ENCODE peak calls at places on chromosomes 11 and 22, in seven cellular contexts. One of them, this sample, is unnamed.

GRCh38 chr11:96132437-96132836 is 208.5 kb upstream of the MTMR2 start:
- DNase-seq in NCI-H1092 treated with DMSO at 0.1 percent for 48 hours: no peak
- DNase-seq in H9: no peak
- DNase-seq in stimulated activated CD4-positive, alpha-beta T cell treated with anti-CD3 and anti-CD28 coated beads, Interleukin-1b, Interleukin-23, amount 100 ng/mL, for 1 hour: no peak
- DNase-seq in right cardiac atrium: no peak
- DNase-seq in IMR-90: peak; percentile 46
- DNase-seq in NCI-H1694: no peak
- DNase-seq in this sample: no peak

GRCh38 chr11:77779935-77780334 is 40.6 kb downstream of the RSF1 start:
- DNase-seq in NCI-H1092 treated with DMSO at 0.1 percent for 48 hours: no peak
- DNase-seq in H9: no peak
- DNase-seq in stimulated activated CD4-positive, alpha-beta T cell treated with anti-CD3 and anti-CD28 coated beads, Interleukin-1b, Interleukin-23, amount 100 ng/mL, for 1 hour: no peak
- DNase-seq in right cardiac atrium: no peak
- DNase-seq in IMR-90: peak; percentile 54
- DNase-seq in NCI-H1694: no peak
- DNase-seq in this sample: no peak

GRCh38 chr11:108009497-108010360 is 1.0 kb downstream of the CUL5 start:
- DNase-seq in NCI-H1092 treated with DMSO at 0.1 percent for 48 hours: no peak
- DNase-seq in H9: no peak
- DNase-seq in stimulated activated CD4-positive, alpha-beta T cell treated with anti-CD3 and anti-CD28 coated beads, Interleukin-1b, Interleukin-23, amount 100 ng/mL, for 1 hour: no peak
- DNase-seq in right cardiac atrium: no peak
- DNase-seq in IMR-90: no peak
- DNase-seq in NCI-H1694: no peak
- DNase-seq in this sample: no peak

GRCh38 chr11:92224394-92225205 is at the start of gene FAT3:
- DNase-seq in NCI-H1092 treated with DMSO at 0.1 percent for 48 hours: peak; percentile 77
- DNase-seq in H9: peak; percentile 67
- DNase-seq in stimulated activated CD4-positive, alpha-beta T cell treated with anti-CD3 and anti-CD28 coated beads, Interleukin-1b, Interleukin-23, amount 100 ng/mL, for 1 hour: no peak
- DNase-seq in right cardiac atrium: peak; percentile 56
- DNase-seq in IMR-90: peak; percentile 41
- DNase-seq in NCI-H1694: no peak
- DNase-seq in this sample: peak; percentile 85

GRCh38 chr22:30250713-30251267 is 4.2 kb upstream of the LIF start:
- DNase-seq in NCI-H1092 treated with DMSO at 0.1 percent for 48 hours: no peak
- DNase-seq in H9: no peak
- DNase-seq in stimulated activated CD4-positive, alpha-beta T cell treated with anti-CD3 and anti-CD28 coated beads, Interleukin-1b, Interleukin-23, amount 100 ng/mL, for 1 hour: no peak
- DNase-seq in right cardiac atrium: no peak
- DNase-seq in IMR-90: peak; percentile 86
- DNase-seq in NCI-H1694: no peak
- DNase-seq in this sample: no peak

GRCh38 chr11:45860348-45860747 is 13.1 kb downstream of the CRY2 start:
- DNase-seq in NCI-H1092 treated with DMSO at 0.1 percent for 48 hours: no peak
- DNase-seq in H9: no peak
- DNase-seq in stimulated activated CD4-positive, alpha-beta T cell treated with anti-CD3 and anti-CD28 coated beads, Interleukin-1b, Interleukin-23, amount 100 ng/mL, for 1 hour: no peak
- DNase-seq in right cardiac atrium: no peak
- DNase-seq in IMR-90: no peak
- DNase-seq in NCI-H1694: no peak
- DNase-seq in this sample: no peak

GRCh38 chr11:128796275-128796674 is 70.8 kb downstream of the KCNJ1 start:
- DNase-seq in NCI-H1092 treated with DMSO at 0.1 percent for 48 hours: no peak
- DNase-seq in H9: no peak
- DNase-seq in stimulated activated CD4-positive, alpha-beta T cell treated with anti-CD3 and anti-CD28 coated beads, Interleukin-1b, Interleukin-23, amount 100 ng/mL, for 1 hour: no peak
- DNase-seq in right cardiac atrium: no peak
- DNase-seq in IMR-90: peak; percentile 79
- DNase-seq in NCI-H1694: no peak
- DNase-seq in this sample: no peak

GRCh38 chr11:4891996-4892640 is 10.4 kb downstream of the OR51T1 start:
- DNase-seq in NCI-H1092 treated with DMSO at 0.1 percent for 48 hours: no peak
- DNase-seq in H9: no peak
- DNase-seq in stimulated activated CD4-positive, alpha-beta T cell treated with anti-CD3 and anti-CD28 coated beads, Interleukin-1b, Interleukin-23, amount 100 ng/mL, for 1 hour: no peak
- DNase-seq in right cardiac atrium: no peak
- DNase-seq in IMR-90: peak; percentile 93
- DNase-seq in NCI-H1694: no peak
- DNase-seq in this sample: no peak

GRCh38 chr22:41963453-41964105 is 5.7 kb upstream of the SEPTIN3 start:
- DNase-seq in NCI-H1092 treated with DMSO at 0.1 percent for 48 hours: no peak
- DNase-seq in H9: no peak
- DNase-seq in stimulated activated CD4-positive, alpha-beta T cell treated with anti-CD3 and anti-CD28 coated beads, Interleukin-1b, Interleukin-23, amount 100 ng/mL, for 1 hour: no peak
- DNase-seq in right cardiac atrium: no peak
- DNase-seq in IMR-90: peak; percentile 43
- DNase-seq in NCI-H1694: no peak
- DNase-seq in this sample: peak; percentile 58

GRCh38 chr22:37098976-37099577 is 10.4 kb downstream of the TMPRSS6 start:
- DNase-seq in NCI-H1092 treated with DMSO at 0.1 percent for 48 hours: peak; percentile 42
- DNase-seq in H9: peak; percentile 62
- DNase-seq in stimulated activated CD4-positive, alpha-beta T cell treated with anti-CD3 and anti-CD28 coated beads, Interleukin-1b, Interleukin-23, amount 100 ng/mL, for 1 hour: no peak
- DNase-seq in right cardiac atrium: no peak
- DNase-seq in IMR-90: no peak
- DNase-seq in NCI-H1694: no peak
- DNase-seq in this sample: no peak

GRCh38 chr11:126655807-126656128 is 300.3 kb downstream of the ST3GAL4 start:
- DNase-seq in NCI-H1092 treated with DMSO at 0.1 percent for 48 hours: no peak
- DNase-seq in H9: no peak
- DNase-seq in stimulated activated CD4-positive, alpha-beta T cell treated with anti-CD3 and anti-CD28 coated beads, Interleukin-1b, Interleukin-23, amount 100 ng/mL, for 1 hour: no peak
- DNase-seq in right cardiac atrium: no peak
- DNase-seq in IMR-90: peak; percentile 41
- DNase-seq in NCI-H1694: no peak
- DNase-seq in this sample: no peak

GRCh38 chr22:49181431-49181830 is 646.2 kb downstream of the BRD1 start:
- DNase-seq in NCI-H1092 treated with DMSO at 0.1 percent for 48 hours: no peak
- DNase-seq in H9: no peak
- DNase-seq in stimulated activated CD4-positive, alpha-beta T cell treated with anti-CD3 and anti-CD28 coated beads, Interleukin-1b, Interleukin-23, amount 100 ng/mL, for 1 hour: no peak
- DNase-seq in right cardiac atrium: no peak
- DNase-seq in IMR-90: no peak
- DNase-seq in NCI-H1694: no peak
- DNase-seq in this sample: no peak

GRCh38 chr11:116928102-116928777 is 90.8 kb upstream of the APOA1 start:
- DNase-seq in NCI-H1092 treated with DMSO at 0.1 percent for 48 hours: no peak
- DNase-seq in H9: no peak
- DNase-seq in stimulated activated CD4-positive, alpha-beta T cell treated with anti-CD3 and anti-CD28 coated beads, Interleukin-1b, Interleukin-23, amount 100 ng/mL, for 1 hour: no peak
- DNase-seq in right cardiac atrium: no peak
- DNase-seq in IMR-90: no peak
- DNase-seq in NCI-H1694: no peak
- DNase-seq in this sample: no peak

GRCh38 chr22:17777005-17777716 is 2.9 kb upstream of the BID start:
- DNase-seq in NCI-H1092 treated with DMSO at 0.1 percent for 48 hours: no peak
- DNase-seq in H9: no peak
- DNase-seq in stimulated activated CD4-positive, alpha-beta T cell treated with anti-CD3 and anti-CD28 coated beads, Interleukin-1b, Interleukin-23, amount 100 ng/mL, for 1 hour: no peak
- DNase-seq in right cardiac atrium: peak; percentile 73
- DNase-seq in IMR-90: no peak
- DNase-seq in NCI-H1694: no peak
- DNase-seq in this sample: no peak

GRCh38 chr11:63613517-63614135 is 607 bp downstream of the PLAAT3 start:
- DNase-seq in NCI-H1092 treated with DMSO at 0.1 percent for 48 hours: peak; percentile 27
- DNase-seq in H9: peak; percentile 85
- DNase-seq in stimulated activated CD4-positive, alpha-beta T cell treated with anti-CD3 and anti-CD28 coated beads, Interleukin-1b, Interleukin-23, amount 100 ng/mL, for 1 hour: no peak
- DNase-seq in right cardiac atrium: peak; percentile 83
- DNase-seq in IMR-90: no peak
- DNase-seq in NCI-H1694: no peak
- DNase-seq in this sample: peak; percentile 67

GRCh38 chr11:5933116-5933515 is 8.9 kb upstream of the OR56A3 start:
- DNase-seq in NCI-H1092 treated with DMSO at 0.1 percent for 48 hours: no peak
- DNase-seq in H9: no peak
- DNase-seq in stimulated activated CD4-positive, alpha-beta T cell treated with anti-CD3 and anti-CD28 coated beads, Interleukin-1b, Interleukin-23, amount 100 ng/mL, for 1 hour: no peak
- DNase-seq in right cardiac atrium: no peak
- DNase-seq in IMR-90: no peak
- DNase-seq in NCI-H1694: no peak
- DNase-seq in this sample: no peak

GRCh38 chr11:119482561-119483001 is 59.6 kb upstream of the THY1 start:
- DNase-seq in NCI-H1092 treated with DMSO at 0.1 percent for 48 hours: no peak
- DNase-seq in H9: peak; percentile 23
- DNase-seq in stimulated activated CD4-positive, alpha-beta T cell treated with anti-CD3 and anti-CD28 coated beads, Interleukin-1b, Interleukin-23, amount 100 ng/mL, for 1 hour: no peak
- DNase-seq in right cardiac atrium: no peak
- DNase-seq in IMR-90: no peak
- DNase-seq in NCI-H1694: no peak
- DNase-seq in this sample: peak; percentile 39

GRCh38 chr11:122706689-122707088 is 51.2 kb downstream of the UBASH3B start:
- DNase-seq in NCI-H1092 treated with DMSO at 0.1 percent for 48 hours: no peak
- DNase-seq in H9: no peak
- DNase-seq in stimulated activated CD4-positive, alpha-beta T cell treated with anti-CD3 and anti-CD28 coated beads, Interleukin-1b, Interleukin-23, amount 100 ng/mL, for 1 hour: no peak
- DNase-seq in right cardiac atrium: no peak
- DNase-seq in IMR-90: peak; percentile 87
- DNase-seq in NCI-H1694: no peak
- DNase-seq in this sample: no peak

GRCh38 chr11:118908931-118909618 is 16.7 kb downstream of the BCL9L start:
- DNase-seq in NCI-H1092 treated with DMSO at 0.1 percent for 48 hours: peak; percentile 67
- DNase-seq in H9: peak; percentile 79
- DNase-seq in stimulated activated CD4-positive, alpha-beta T cell treated with anti-CD3 and anti-CD28 coated beads, Interleukin-1b, Interleukin-23, amount 100 ng/mL, for 1 hour: no peak
- DNase-seq in right cardiac atrium: peak; percentile 93
- DNase-seq in IMR-90: peak; percentile 92
- DNase-seq in NCI-H1694: peak; percentile 70
- DNase-seq in this sample: peak; percentile 85

GRCh38 chr11:66124564-66124963 is 54.5 kb downstream of the PACS1 start:
- DNase-seq in NCI-H1092 treated with DMSO at 0.1 percent for 48 hours: no peak
- DNase-seq in H9: no peak
- DNase-seq in stimulated activated CD4-positive, alpha-beta T cell treated with anti-CD3 and anti-CD28 coated beads, Interleukin-1b, Interleukin-23, amount 100 ng/mL, for 1 hour: no peak
- DNase-seq in right cardiac atrium: no peak
- DNase-seq in IMR-90: peak; percentile 83
- DNase-seq in NCI-H1694: no peak
- DNase-seq in this sample: no peak

GRCh38 chr11:65672180-65672860 is 9.6 kb upstream of the RELA start:
- DNase-seq in NCI-H1092 treated with DMSO at 0.1 percent for 48 hours: no peak
- DNase-seq in H9: no peak
- DNase-seq in stimulated activated CD4-positive, alpha-beta T cell treated with anti-CD3 and anti-CD28 coated beads, Interleukin-1b, Interleukin-23, amount 100 ng/mL, for 1 hour: no peak
- DNase-seq in right cardiac atrium: no peak
- DNase-seq in IMR-90: no peak
- DNase-seq in NCI-H1694: no peak
- DNase-seq in this sample: no peak

GRCh38 chr11:74134661-74135515 is 35.9 kb downstream of the C2CD3 start:
- DNase-seq in NCI-H1092 treated with DMSO at 0.1 percent for 48 hours: no peak
- DNase-seq in H9: no peak
- DNase-seq in stimulated activated CD4-positive, alpha-beta T cell treated with anti-CD3 and anti-CD28 coated beads, Interleukin-1b, Interleukin-23, amount 100 ng/mL, for 1 hour: no peak
- DNase-seq in right cardiac atrium: no peak
- DNase-seq in IMR-90: peak; percentile 32
- DNase-seq in NCI-H1694: no peak
- DNase-seq in this sample: no peak

GRCh38 chr11:119062779-119063178 is 4.8 kb upstream of the VPS11 start:
- DNase-seq in NCI-H1092 treated with DMSO at 0.1 percent for 48 hours: no peak
- DNase-seq in H9: no peak
- DNase-seq in stimulated activated CD4-positive, alpha-beta T cell treated with anti-CD3 and anti-CD28 coated beads, Interleukin-1b, Interleukin-23, amount 100 ng/mL, for 1 hour: no peak
- DNase-seq in right cardiac atrium: peak; percentile 75
- DNase-seq in IMR-90: peak; percentile 69
- DNase-seq in NCI-H1694: no peak
- DNase-seq in this sample: no peak

GRCh38 chr11:130457909-130458729 is 9.7 kb downstream of the ADAMTS15 start:
- DNase-seq in NCI-H1092 treated with DMSO at 0.1 percent for 48 hours: no peak
- DNase-seq in H9: no peak
- DNase-seq in stimulated activated CD4-positive, alpha-beta T cell treated with anti-CD3 and anti-CD28 coated beads, Interleukin-1b, Interleukin-23, amount 100 ng/mL, for 1 hour: no peak
- DNase-seq in right cardiac atrium: peak; percentile 85
- DNase-seq in IMR-90: no peak
- DNase-seq in NCI-H1694: no peak
- DNase-seq in this sample: no peak

GRCh38 chr11:3808846-3809623 is 675 bp downstream of the PGAP2 start:
- DNase-seq in NCI-H1092 treated with DMSO at 0.1 percent for 48 hours: no peak
- DNase-seq in H9: peak; percentile 51
- DNase-seq in stimulated activated CD4-positive, alpha-beta T cell treated with anti-CD3 and anti-CD28 coated beads, Interleukin-1b, Interleukin-23, amount 100 ng/mL, for 1 hour: no peak
- DNase-seq in right cardiac atrium: no peak
- DNase-seq in IMR-90: peak; percentile 41
- DNase-seq in NCI-H1694: no peak
- DNase-seq in this sample: no peak

GRCh38 chr11:65442952-65443351 is 20.4 kb downstream of the NEAT1 start:
- DNase-seq in NCI-H1092 treated with DMSO at 0.1 percent for 48 hours: no peak
- DNase-seq in H9: no peak
- DNase-seq in stimulated activated CD4-positive, alpha-beta T cell treated with anti-CD3 and anti-CD28 coated beads, Interleukin-1b, Interleukin-23, amount 100 ng/mL, for 1 hour: no peak
- DNase-seq in right cardiac atrium: no peak
- DNase-seq in IMR-90: peak; percentile 42
- DNase-seq in NCI-H1694: no peak
- DNase-seq in this sample: no peak

GRCh38 chr22:47343611-47344010 is 581.2 kb downstream of the TBC1D22A start:
- DNase-seq in NCI-H1092 treated with DMSO at 0.1 percent for 48 hours: no peak
- DNase-seq in H9: no peak
- DNase-seq in stimulated activated CD4-positive, alpha-beta T cell treated with anti-CD3 and anti-CD28 coated beads, Interleukin-1b, Interleukin-23, amount 100 ng/mL, for 1 hour: no peak
- DNase-seq in right cardiac atrium: no peak
- DNase-seq in IMR-90: no peak
- DNase-seq in NCI-H1694: no peak
- DNase-seq in this sample: no peak

GRCh38 chr22:32619614-32620426 is 145.2 kb downstream of the FBXO7 start:
- DNase-seq in NCI-H1092 treated with DMSO at 0.1 percent for 48 hours: no peak
- DNase-seq in H9: no peak
- DNase-seq in stimulated activated CD4-positive, alpha-beta T cell treated with anti-CD3 and anti-CD28 coated beads, Interleukin-1b, Interleukin-23, amount 100 ng/mL, for 1 hour: no peak
- DNase-seq in right cardiac atrium: peak; percentile 87
- DNase-seq in IMR-90: peak; percentile 89
- DNase-seq in NCI-H1694: no peak
- DNase-seq in this sample: no peak

GRCh38 chr11:64459016-64459415 is 100.1 kb downstream of the RPS6KA4 start:
- DNase-seq in NCI-H1092 treated with DMSO at 0.1 percent for 48 hours: no peak
- DNase-seq in H9: no peak
- DNase-seq in stimulated activated CD4-positive, alpha-beta T cell treated with anti-CD3 and anti-CD28 coated beads, Interleukin-1b, Interleukin-23, amount 100 ng/mL, for 1 hour: no peak
- DNase-seq in right cardiac atrium: no peak
- DNase-seq in IMR-90: peak; percentile 11
- DNase-seq in NCI-H1694: no peak
- DNase-seq in this sample: peak; percentile 38

GRCh38 chr11:111449696-111450479 is 62.3 kb downstream of the BTG4 start:
- DNase-seq in NCI-H1092 treated with DMSO at 0.1 percent for 48 hours: no peak
- DNase-seq in H9: no peak
- DNase-seq in stimulated activated CD4-positive, alpha-beta T cell treated with anti-CD3 and anti-CD28 coated beads, Interleukin-1b, Interleukin-23, amount 100 ng/mL, for 1 hour: no peak
- DNase-seq in right cardiac atrium: no peak
- DNase-seq in IMR-90: no peak
- DNase-seq in NCI-H1694: no peak
- DNase-seq in this sample: no peak

GRCh38 chr11:94793002-94793401 is 24.8 kb downstream of the AMOTL1 start:
- DNase-seq in NCI-H1092 treated with DMSO at 0.1 percent for 48 hours: no peak
- DNase-seq in H9: no peak
- DNase-seq in stimulated activated CD4-positive, alpha-beta T cell treated with anti-CD3 and anti-CD28 coated beads, Interleukin-1b, Interleukin-23, amount 100 ng/mL, for 1 hour: no peak
- DNase-seq in right cardiac atrium: no peak
- DNase-seq in IMR-90: peak; percentile 65
- DNase-seq in NCI-H1694: no peak
- DNase-seq in this sample: no peak

This sample was measured in ecto neural progenitor cell.